ENCODE peak calls at places on chromosome 18, in nine cellular contexts. K, V, C, P, A, L, M, E and O are unnamed samples.

GRCh38 chr18:51361130-51361860 is 163.8 kb upstream of the MEX3C start:
- DNase-seq in E (no peak), K (peak), P (no peak), L (peak), M (no peak), V (no peak), A (no peak), C (no peak), O (no peak)

GRCh38 chr18:55096261-55097026 is 137.2 kb upstream of the CCDC68 start:
- DNase-seq in C (peak), L (peak), M (peak), K (no peak), V (no peak), A (no peak), E (peak), P (no peak), O (no peak)

GRCh38 chr18:13813271-13813849 is 10.6 kb upstream of the MC5R start:
- DNase-seq in P (no peak), C (peak), V (no peak), L (peak), K (peak), A (no peak), M (peak), E (peak), O (no peak)

GRCh38 chr18:70279470-70279869 is 9.4 kb upstream of the SOCS6 start:
- DNase-seq in P (no peak), C (no peak), V (no peak), E (no peak), L (no peak), A (no peak), M (no peak), K (no peak), O (no peak)

GRCh38 chr18:44507729-44508325 is 172.9 kb upstream of the SETBP1 start:
- DNase-seq in K (no peak), C (peak), V (peak), E (no peak), L (no peak), P (no peak), M (no peak), A (peak), O (no peak)

GRCh38 chr18:449374-449773 is 51.1 kb downstream of the COLEC12 start:
- DNase-seq in P (no peak), L (no peak), C (no peak), V (no peak), A (no peak), K (no peak), E (peak), M (peak), O (peak)

GRCh38 chr18:49757513-49758262 is 55.6 kb downstream of the ACAA2 start:
- DNase-seq in E (no peak), A (peak), M (peak), K (peak), V (no peak), C (no peak), L (no peak), P (no peak), O (peak)

GRCh38 chr18:23926590-23926989 is 88.0 kb upstream of the TTC39C start:
- DNase-seq in A (no peak), C (no peak), P (no peak), E (no peak), M (no peak), L (no peak), V (no peak), K (no peak), O (no peak)

GRCh38 chr18:79519751-79520472 is 124.2 kb downstream of the NFATC1 start:
- DNase-seq in M (no peak), A (peak), E (no peak), K (no peak), C (no peak), P (no peak), V (peak), L (no peak), O (no peak)

GRCh38 chr18:5455644-5456043 is 88.2 kb downstream of the EPB41L3 start:
- DNase-seq in C (no peak), K (no peak), M (no peak), V (no peak), L (peak), A (no peak), P (no peak), E (no peak), O (no peak)

GRCh38 chr18:55343396-55344073 is 244.5 kb downstream of the TCF4 start:
- DNase-seq in V (no peak), K (no peak), M (no peak), A (no peak), L (peak), P (no peak), E (no peak), C (no peak), O (no peak)

GRCh38 chr18:45046961-45047360 is 366.3 kb downstream of the SETBP1 start:
- DNase-seq in P (no peak), K (no peak), C (no peak), M (no peak), V (no peak), A (no peak), E (no peak), L (no peak), O (no peak)

GRCh38 chr18:48388478-48388877 is 20.7 kb downstream of the ZBTB7C start:
- DNase-seq in M (no peak), A (no peak), V (no peak), P (no peak), K (no peak), E (no peak), C (no peak), L (no peak), O (no peak)

GRCh38 chr18:56635007-56635406 is 3.4 kb downstream of the TXNL1 start:
- DNase-seq in E (no peak), C (no peak), M (no peak), A (no peak), V (no peak), L (no peak), K (no peak), P (no peak), O (no peak)

GRCh38 chr18:4352746-4353522 is 102.2 kb downstream of the DLGAP1 start:
- DNase-seq in L (no peak), P (no peak), C (no peak), V (no peak), E (no peak), A (no peak), K (no peak), M (no peak), O (no peak)

GRCh38 chr18:75218524-75218923 is 7.9 kb downstream of the TSHZ1 start:
- DNase-seq in K (no peak), L (no peak), V (no peak), C (no peak), E (no peak), P (no peak), M (no peak), A (no peak), O (no peak)

GRCh38 chr18:24341361-24341760 is 56.3 kb downstream of the OSBPL1A start:
- DNase-seq in C (no peak), K (no peak), A (no peak), V (no peak), E (no peak), L (no peak), P (no peak), M (no peak), O (no peak)

GRCh38 chr18:7953085-7953958 is 386.2 kb downstream of the PTPRM start:
- DNase-seq in V (no peak), M (no peak), E (no peak), L (no peak), A (no peak), P (no peak), C (no peak), K (peak), O (no peak)

GRCh38 chr18:75223687-75224347 is 13.2 kb downstream of the TSHZ1 start:
- DNase-seq in E (peak), A (no peak), M (peak), L (peak), K (no peak), V (no peak), P (no peak), C (no peak), O (no peak)

GRCh38 chr18:59960272-59960671 is 60.5 kb downstream of the PMAIP1 start:
- DNase-seq in M (no peak), V (no peak), A (no peak), L (no peak), K (no peak), E (no peak), C (no peak), P (no peak), O (no peak)

GRCh38 chr18:63999871-64000270 is 30.0 kb downstream of the SERPINB8 start:
- DNase-seq in C (no peak), V (no peak), A (no peak), E (peak), K (no peak), M (no peak), P (no peak), L (no peak), O (no peak)

GRCh38 chr18:63831080-63831788 is 56.0 kb downstream of the SERPINB7 start:
- DNase-seq in M (no peak), L (peak), P (no peak), A (no peak), V (no peak), C (no peak), K (no peak), E (no peak), O (no peak)

GRCh38 chr18:11983592-11983991 is 2.3 kb downstream of the IMPA2 start:
- DNase-seq in K (no peak), L (no peak), V (peak), E (no peak), P (no peak), C (no peak), A (peak), M (peak), O (no peak)

GRCh38 chr18:50970006-50970405 is 2.2 kb downstream of the ELAC1 start:
- DNase-seq in K (no peak), V (no peak), A (no peak), C (no peak), P (no peak), M (no peak), E (peak), L (no peak), O (no peak)

GRCh38 chr18:7269903-7270302 is 39.0 kb downstream of the LRRC30 start:
- DNase-seq in P (no peak), M (no peak), E (no peak), L (no peak), V (no peak), C (no peak), K (no peak), A (no peak), O (no peak)

GRCh38 chr18:70620837-70621612 is 332.2 kb downstream of the SOCS6 start:
- DNase-seq in E (no peak), A (no peak), M (no peak), C (no peak), K (no peak), P (no peak), V (no peak), L (no peak), O (no peak)

GRCh38 chr18:46628206-46628605 is 28.8 kb downstream of the LOXHD1 start:
- DNase-seq in E (no peak), C (no peak), V (no peak), A (no peak), P (no peak), K (no peak), L (no peak), M (peak), O (no peak)

GRCh38 chr18:42310956-42311355 is 355.9 kb downstream of the PIK3C3 start:
- DNase-seq in P (no peak), K (no peak), V (no peak), E (no peak), A (no peak), C (no peak), M (no peak), L (no peak), O (no peak)

GRCh38 chr18:30160124-30160523 is 882.4 kb downstream of the DSC3 start:
- DNase-seq in L (no peak), A (no peak), K (no peak), E (no peak), M (no peak), P (no peak), C (no peak), V (no peak), O (no peak)

GRCh38 chr18:9832871-9833270 is 52.9 kb upstream of the TXNDC2 start:
- DNase-seq in E (no peak), V (no peak), L (no peak), A (no peak), K (no peak), M (no peak), C (no peak), P (no peak), O (no peak)

GRCh38 chr18:71374294-71374693 is 1085.4 kb downstream of the SOCS6 start:
- DNase-seq in A (no peak), L (peak), E (no peak), C (no peak), V (no peak), K (no peak), M (no peak), P (no peak), O (no peak)

GRCh38 chr18:48531082-48531403 is 7.8 kb upstream of the CTIF start:
- DNase-seq in M (no peak), K (no peak), A (no peak), C (no peak), E (no peak), V (no peak), L (no peak), P (no peak), O (no peak)

GRCh38 chr18:57353940-57354461 is 1.6 kb downstream of the ST8SIA3 start:
- DNase-seq in L (peak), M (peak), C (peak), K (peak), V (no peak), P (no peak), A (peak), E (peak), O (no peak)